ENCODE peak calls at places on chromosomes 12 and 14, in four cellular contexts. V is K562, W is GM12878, P is HL-60. A is an unnamed sample.

GRCh38 chr12:89245090-89245489 is 107.2 kb downstream of the DUSP6 start:
- DNase-seq in V (no peak), W (no peak), P (peak; percentile 89), A (no peak)

GRCh38 chr12:94123127-94123526 is 25.2 kb upstream of the PLXNC1 start:
- DNase-seq in V (no peak), W (no peak), P (peak; percentile 79), A (no peak)

GRCh38 chr12:107178776-107179175 is 85.4 kb upstream of the CRY1 start:
- DNase-seq in V (no peak), W (no peak), P (no peak), A (no peak)

GRCh38 chr12:40903040-40903439 is 210.8 kb downstream of the CNTN1 start:
- DNase-seq in V (no peak), W (no peak), P (no peak), A (no peak)

GRCh38 chr14:99579903-99580570 is 24.0 kb downstream of the CCDC85C start:
- DNase-seq in V (peak; percentile 14), W (no peak), P (no peak), A (no peak)

GRCh38 chr12:19287302-19287701 is 152.0 kb upstream of the AEBP2 start:
- DNase-seq in V (no peak), W (no peak), P (no peak), A (no peak)

GRCh38 chr12:126233625-126234024 is 1168.4 kb downstream of the AACS start:
- DNase-seq in V (no peak), W (no peak), P (no peak), A (no peak)

GRCh38 chr14:41875113-41875512 is 268.4 kb downstream of the LRFN5 start:
- DNase-seq in V (no peak), W (no peak), P (no peak), A (no peak)

GRCh38 chr14:22469541-22470303 is 119.3 kb downstream of the DAD1 start:
- DNase-seq in V (no peak), W (no peak), P (no peak), A (no peak)

GRCh38 chr14:81330619-81331122 is 69.5 kb downstream of the STON2 start:
- DNase-seq in V (no peak), W (no peak), P (no peak), A (no peak)

GRCh38 chr14:101070540-101071492 is 167.3 kb upstream of the RTL1 start:
- DNase-seq in V (no peak), W (no peak), P (no peak), A (no peak)

GRCh38 chr12:107622005-107622404 is 63.6 kb upstream of the PWP1 start:
- DNase-seq in V (peak; percentile 65), W (no peak), P (no peak), A (no peak)

GRCh38 chr14:80906336-80906735 is 35.2 kb downstream of the CEP128 start:
- DNase-seq in V (no peak), W (no peak), P (no peak), A (no peak)

GRCh38 chr12:78864483-78865296 is at the start of gene SYT1:
- DNase-seq in V (no peak), W (no peak), P (no peak), A (no peak)

GRCh38 chr14:70655110-70655826 is 13.6 kb downstream of the TTC9 start:
- DNase-seq in V (no peak), W (peak; percentile 88), P (peak; percentile 84), A (peak; percentile 39)

GRCh38 chr12:668092-668481 is 4.8 kb upstream of the NINJ2 start:
- DNase-seq in V (no peak), W (no peak), P (no peak), A (no peak)

GRCh38 chr12:664779-665092 is 1.5 kb upstream of the NINJ2 start:
- DNase-seq in V (no peak), W (no peak), P (no peak), A (no peak)

GRCh38 chr12:666066-666465 is 2.8 kb upstream of the NINJ2 start:
- DNase-seq in V (no peak), W (no peak), P (no peak), A (no peak)

GRCh38 chr12:664075-664778 is 982 bp upstream of the NINJ2 start:
- DNase-seq in V (no peak), W (no peak), P (no peak), A (no peak)

DNA sequence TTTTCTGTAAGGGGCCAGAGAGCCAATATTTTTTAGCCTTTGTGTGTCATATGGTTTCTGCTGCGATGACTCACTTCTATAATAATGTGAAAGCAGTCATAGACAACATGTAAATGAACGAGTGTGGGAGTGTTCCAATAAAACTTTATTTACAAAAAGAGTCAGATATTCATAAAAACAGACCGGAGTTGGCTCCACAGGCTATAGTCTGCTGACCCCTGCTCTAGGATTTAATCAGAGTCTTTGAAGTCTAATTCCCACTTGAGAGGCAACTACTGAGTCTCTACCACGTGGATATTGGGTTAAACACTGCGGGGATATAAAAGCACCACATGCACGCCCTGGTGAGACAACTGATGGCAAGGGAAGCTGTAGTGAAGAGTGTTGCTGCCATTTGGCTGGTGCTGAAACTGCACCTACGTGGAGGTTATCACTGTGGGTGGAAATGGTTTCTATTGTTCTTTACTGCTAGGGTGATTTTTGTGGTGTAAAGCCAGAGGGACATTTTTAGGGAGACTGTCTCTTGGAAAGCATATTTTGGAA is 3.6 kb upstream of the NINJ2 start:
- DNase-seq in V (peak; percentile 27), W (peak; percentile 80), P (no peak), A (no peak)
- TF ChIP-seq SPI1 in V (no peak), W (no peak), P (no peak), A (no peak)

DNA sequence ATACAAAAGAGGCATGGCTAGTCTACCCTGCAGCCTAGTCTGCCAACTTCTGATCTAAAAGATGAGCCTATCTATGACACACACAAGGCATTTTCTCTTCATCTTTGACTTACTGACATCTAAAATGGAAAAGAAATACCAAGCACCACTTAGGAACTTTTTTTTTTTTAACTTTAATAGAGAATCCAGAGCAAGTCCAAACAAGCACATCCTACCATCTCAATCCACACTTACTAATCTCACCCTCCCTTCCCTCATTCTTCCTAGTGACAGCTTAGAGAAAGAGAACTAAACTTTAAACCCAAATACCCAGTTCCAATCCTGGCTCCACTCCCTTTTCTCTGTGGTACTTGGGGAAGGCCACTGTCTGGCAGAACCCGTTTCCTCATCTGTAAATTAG is 31.8 kb downstream of the BDKRB1 start:
- DNase-seq in V (no peak), W (no peak), P (no peak), A (no peak)
- TF ChIP-seq SPI1 in V (no peak), W (no peak), P (no peak), A (no peak)

DNA sequence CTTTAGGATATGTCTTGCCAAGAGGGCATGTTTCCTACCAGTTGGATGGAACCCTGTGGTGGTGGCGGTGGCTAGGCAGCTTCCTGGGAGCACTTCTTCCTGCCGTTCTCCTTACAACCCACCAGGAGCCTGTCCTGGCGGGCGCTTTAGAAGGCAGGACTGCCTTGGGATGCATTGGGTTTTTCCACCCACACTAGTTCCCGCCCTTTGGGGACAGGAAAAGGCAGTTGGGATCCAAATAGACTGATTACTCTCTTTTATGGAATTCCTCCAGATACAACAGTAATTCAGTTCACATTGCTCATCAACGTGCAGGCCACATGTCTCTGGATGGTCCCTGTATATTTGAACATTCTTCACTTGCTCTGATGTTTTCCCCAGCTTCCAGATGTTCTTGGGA is 305.7 kb upstream of the SSTR1 start:
- DNase-seq in V (no peak), W (no peak), P (no peak), A (no peak)
- TF ChIP-seq SPI1 in V (no peak), W (no peak), P (no peak), A (no peak)

DNA sequence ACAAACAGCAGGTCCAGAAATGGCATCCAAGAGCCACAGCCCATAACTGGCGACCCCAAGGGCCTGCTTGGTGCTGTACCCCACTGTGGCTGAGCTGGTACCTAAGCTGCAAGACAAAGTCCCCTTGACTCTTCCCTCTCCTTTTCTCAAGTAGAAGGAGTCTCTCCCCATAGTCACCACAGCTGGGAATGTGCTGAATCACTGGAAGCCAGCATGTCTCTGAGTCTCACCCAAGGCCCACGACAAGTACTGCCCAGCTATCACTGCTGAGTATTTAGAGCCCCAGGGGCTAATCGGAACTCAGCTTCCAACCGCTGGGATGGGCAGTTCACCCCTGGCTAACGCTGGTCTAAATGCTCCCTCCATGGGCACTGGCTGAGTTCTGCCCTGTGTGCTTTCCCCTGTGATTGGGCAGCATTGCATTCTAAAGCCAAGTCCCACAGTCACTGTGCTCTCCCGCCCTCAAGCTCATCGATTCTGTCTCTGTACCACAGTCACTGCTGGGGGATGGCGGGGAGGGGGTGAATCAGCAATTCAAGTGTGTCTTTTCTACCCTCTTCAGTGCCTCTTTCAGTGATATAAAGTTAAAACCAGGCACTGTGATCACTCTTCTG is 6.2 kb downstream of the A2ML1 start:
- DNase-seq in V (peak; percentile 50), W (no peak), P (no peak), A (no peak)
- TF ChIP-seq SPI1 in V (no peak), W (no peak), P (no peak), A (no peak)

DNA sequence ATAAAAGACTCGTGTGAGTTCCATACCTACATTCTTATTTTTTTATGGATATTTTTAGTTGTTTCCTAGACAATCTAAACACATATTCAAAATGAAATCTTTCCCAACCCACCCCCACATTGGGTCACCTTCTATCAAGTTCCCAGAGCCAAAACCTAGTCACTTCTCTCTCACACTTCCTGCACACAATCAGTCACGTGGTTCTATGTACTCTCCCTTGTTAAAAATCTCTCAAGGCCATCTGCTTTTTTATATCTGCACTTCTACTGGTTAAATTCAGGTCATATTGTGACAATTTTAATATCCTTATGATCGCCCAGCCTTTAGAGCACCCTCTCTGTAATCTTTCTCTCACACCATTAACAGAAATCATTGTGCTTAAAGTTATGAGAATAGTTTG is 175.0 kb upstream of the SYT10 start:
- DNase-seq in V (no peak), W (no peak), P (no peak), A (no peak)
- TF ChIP-seq SPI1 in V (no peak), W (no peak), P (no peak), A (no peak)

DNA sequence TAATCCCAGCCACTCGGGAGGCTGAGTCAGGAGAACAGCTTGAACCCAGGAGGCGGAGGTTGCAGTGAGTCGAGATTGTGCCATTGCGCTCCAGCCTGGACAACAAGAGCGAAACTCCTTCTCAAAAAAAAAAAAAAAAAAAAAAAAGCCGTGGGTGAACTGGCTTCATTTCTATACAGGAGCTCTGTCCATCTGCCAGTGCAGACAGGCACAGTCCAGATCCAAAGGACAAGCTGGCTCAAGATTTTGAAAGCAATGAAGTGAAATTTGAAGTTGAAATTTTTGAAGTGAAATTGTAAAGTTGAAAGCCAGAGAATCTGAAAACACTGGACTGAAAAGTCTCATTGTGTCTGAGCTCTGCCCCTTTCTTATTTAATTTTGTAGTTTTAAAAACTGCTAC is 134.7 kb downstream of the CALM1 start:
- DNase-seq in V (no peak), W (no peak), P (no peak), A (no peak)
- TF ChIP-seq SPI1 in V (no peak), W (no peak), P (no peak), A (no peak)